ENCODE peak calls at places on chromosomes 2 and 18, in four cellular contexts. I is activated effector memory CD4-positive, alpha-beta T cell treated with Interleukin-2 at 50 U/mL for 16 hours; D is Karpas-422; P is EH. Z is an unnamed sample.
A peak's percentile ranks its signal among the peaks of the same experiment; 100 is the strongest.

GRCh38 chr2:48315847-48316194 is 214.1 kb upstream of the STON1 start:
- DNase-seq in I (peak; percentile 27), D (peak; percentile 86), P (peak; percentile 13), Z (no peak)

GRCh38 chr2:200405599-200406298 is 99.3 kb downstream of the SPATS2L start:
- DNase-seq in I (no peak), D (no peak), P (peak; percentile 94), Z (no peak)

GRCh38 chr2:235940330-235940729 is 227.9 kb downstream of the GBX2 start:
- DNase-seq in I (no peak), D (no peak), P (peak; percentile 91), Z (no peak)

GRCh38 chr2:11508279-11508678 is 25.6 kb upstream of the GREB1 start:
- DNase-seq in I (no peak), D (no peak), P (no peak), Z (no peak)

GRCh38 chr2:207251573-207252192 is 85.9 kb upstream of the KLF7 start:
- DNase-seq in I (no peak), D (no peak), P (peak; percentile 36), Z (no peak)

GRCh38 chr18:48813833-48814489 is 136.8 kb downstream of the SMAD7 start:
- DNase-seq in I (peak; percentile 56), D (no peak), P (no peak), Z (no peak)

GRCh38 chr2:75226099-75226498 is 26.8 kb upstream of the TACR1 start:
- DNase-seq in I (no peak), D (no peak), P (no peak), Z (no peak)

GRCh38 chr2:153005051-153005450 is 286.6 kb downstream of the ARL6IP6 start:
- DNase-seq in I (no peak), D (no peak), P (no peak), Z (no peak)

GRCh38 chr18:75337348-75337747 is 90.2 kb downstream of the SMIM21 start:
- DNase-seq in I (no peak), D (no peak), P (no peak), Z (no peak)

GRCh38 chr2:98507940-98508689 is 63.5 kb downstream of the INPP4A start:
- DNase-seq in I (no peak), D (no peak), P (no peak), Z (no peak)

GRCh38 chr2:179669196-179669595 is 192.2 kb downstream of the ZNF385B start:
- DNase-seq in I (no peak), D (no peak), P (no peak), Z (no peak)

GRCh38 chr18:35122586-35123224 is 81.5 kb downstream of the MAPRE2 start:
- DNase-seq in I (no peak), D (peak; percentile 55), P (no peak), Z (no peak)

GRCh38 chr2:199495147-199495546 is 37.4 kb upstream of the SATB2 start:
- DNase-seq in I (no peak), D (no peak), P (peak; percentile 5), Z (no peak)

GRCh38 chr2:85707304-85707703 is 13.1 kb downstream of the GNLY start:
- DNase-seq in I (no peak), D (peak; percentile 95), P (peak; percentile 85), Z (peak; percentile 48)

GRCh38 chr2:131827481-131828163 is 299.9 kb downstream of the CCDC74A start:
- DNase-seq in I (no peak), D (no peak), P (no peak), Z (no peak)

GRCh38 chr2:230925879-230926765 is 1.1 kb upstream of the GPR55 start:
- DNase-seq in I (no peak), D (peak; percentile 68), P (no peak), Z (no peak)

GRCh38 chr18:24354278-24354677 is 43.3 kb downstream of the OSBPL1A start:
- DNase-seq in I (no peak), D (no peak), P (no peak), Z (no peak)

GRCh38 chr2:191171708-191172355 is 21.0 kb upstream of the STAT4 start:
- DNase-seq in I (no peak), D (no peak), P (peak; percentile 98), Z (no peak)

GRCh38 chr2:42028571-42029148 is 19.2 kb upstream of the PKDCC start:
- DNase-seq in I (no peak), D (no peak), P (peak; percentile 34), Z (no peak)

GRCh38 chr2:231713738-231714638 is 5.7 kb downstream of the PTMA start:
- DNase-seq in I (peak; percentile 86), D (peak; percentile 97), P (peak; percentile 88), Z (no peak)

GRCh38 chr2:1997409-1997808 is 253.1 kb upstream of the PXDN start:
- DNase-seq in I (no peak), D (no peak), P (no peak), Z (no peak)

GRCh38 chr2:216312441-216312840 is 59.8 kb downstream of the MARCHF4 start:
- DNase-seq in I (no peak), D (no peak), P (peak; percentile 82), Z (no peak)

GRCh38 chr2:24076849-24077534 is 866 bp upstream of the SF3B6 start:
- DNase-seq in I (no peak), D (peak; percentile 68), P (peak; percentile 34), Z (no peak)

GRCh38 chr2:145344076-145344724 is 824.3 kb upstream of the ZEB2 start:
- DNase-seq in I (no peak), D (no peak), P (peak; percentile 64), Z (no peak)

GRCh38 chr2:46849080-46849715 is 66.4 kb downstream of the MCFD2 start:
- DNase-seq in I (no peak), D (no peak), P (no peak), Z (no peak)

GRCh38 chr2:147549054-147549453 is 295.8 kb upstream of the ACVR2A start:
- DNase-seq in I (no peak), D (no peak), P (no peak), Z (no peak)

GRCh38 chr2:64770781-64771334 is 117.1 kb upstream of the SERTAD2 start:
- DNase-seq in I (no peak), D (no peak), P (peak; percentile 91), Z (no peak)

GRCh38 chr18:3604626-3605408 is 154.8 kb downstream of the TGIF1 start:
- DNase-seq in I (no peak), D (peak; percentile 88), P (peak; percentile 98), Z (no peak)

GRCh38 chr2:128500136-128500800 is 181.6 kb upstream of the HS6ST1 start:
- DNase-seq in I (no peak), D (no peak), P (peak; percentile 5), Z (no peak)

GRCh38 chr2:100043246-100043890 is 99.0 kb downstream of the AFF3 start:
- DNase-seq in I (no peak), D (no peak), P (no peak), Z (no peak)

GRCh38 chr2:219175486-219175885 is 1.2 kb downstream of the CNPPD1 start:
- DNase-seq in I (no peak), D (no peak), P (no peak), Z (no peak)

GRCh38 chr18:75154997-75155396 is 53.9 kb downstream of the PTGR3 start:
- DNase-seq in I (no peak), D (no peak), P (no peak), Z (no peak)